ENCODE peak calls at places on chromosomes 5 and 9, in six cellular contexts. V, Q, Z, A, K and P are unnamed samples.

GRCh38 chr5:56698463-56699381 is 116.6 kb upstream of the MAP3K1 start:
- DNase-seq in K (no peak), V (no peak), A (no peak), Q (no peak), Z (no peak), P (no peak)

GRCh38 chr5:119036101-119036762 is 34.7 kb upstream of the DMXL1 start:
- DNase-seq in A (peak; percentile 65), V (no peak), Q (peak; percentile 65), Z (no peak), K (peak; percentile 31), P (peak; percentile 19)

GRCh38 chr5:114695292-114695904 is 333.5 kb downstream of the KCNN2 start:
- DNase-seq in Z (no peak), Q (no peak), K (no peak), A (no peak), V (no peak), P (no peak)

GRCh38 chr5:885529-885928 is 7.1 kb downstream of the BRD9 start:
- DNase-seq in K (no peak), Z (peak; percentile 90), V (no peak), A (no peak), Q (no peak), P (no peak)

GRCh38 chr5:140567136-140567818 is 2.6 kb downstream of the SLC35A4 start:
- DNase-seq in Q (no peak), A (no peak), K (no peak), Z (no peak), V (no peak), P (no peak)

GRCh38 chr9:122777935-122778671 is 10.6 kb upstream of the OR5C1 start:
- DNase-seq in V (no peak), Z (no peak), A (no peak), K (peak; percentile 12), Q (peak; percentile 34), P (no peak)

GRCh38 chr5:138469540-138470321 is 4.5 kb downstream of the EGR1 start:
- DNase-seq in V (peak; percentile 39), K (peak; percentile 84), Z (peak; percentile 52), A (peak; percentile 88), Q (no peak), P (peak; percentile 56)

GRCh38 chr9:85536076-85536475 is 205.7 kb downstream of the AGTPBP1 start:
- DNase-seq in K (peak; percentile 44), A (no peak), Q (no peak), Z (no peak), V (no peak), P (peak; percentile 77)

GRCh38 chr5:132059043-132059695 is 1.3 kb upstream of the IL3 start:
- DNase-seq in Q (no peak), Z (no peak), A (no peak), K (no peak), V (no peak), P (no peak)

GRCh38 chr5:999724-1000123 is 8.9 kb upstream of the NKD2 start:
- DNase-seq in Z (no peak), K (no peak), A (no peak), V (no peak), Q (no peak), P (no peak)

GRCh38 chr5:114099161-114099560 is 262.7 kb upstream of the KCNN2 start:
- DNase-seq in Z (no peak), V (no peak), A (no peak), K (no peak), Q (no peak), P (no peak)

GRCh38 chr5:160938532-160938931 is 86.5 kb upstream of the ATP10B start:
- DNase-seq in Z (no peak), K (no peak), A (no peak), V (no peak), Q (peak; percentile 50), P (peak; percentile 93)

GRCh38 chr9:33146298-33146697 is 20.8 kb downstream of the B4GALT1 start:
- DNase-seq in A (no peak), K (no peak), Z (no peak), V (no peak), Q (no peak), P (no peak)

GRCh38 chr5:126271141-126271540 is 152.1 kb upstream of the GRAMD2B start:
- DNase-seq in A (no peak), Z (no peak), Q (no peak), V (no peak), K (no peak), P (no peak)

GRCh38 chr9:135474915-135475314 is 4.7 kb upstream of the PPP1R26 start:
- DNase-seq in Z (peak; percentile 77), A (peak; percentile 19), Q (no peak), K (no peak), V (no peak), P (no peak)
- TF ChIP-seq CTCF in Z (peak; percentile 80), A (peak; percentile 82), Q (peak; percentile 67), K (peak; percentile 53), V (no peak), P (peak; percentile 70)

DNA sequence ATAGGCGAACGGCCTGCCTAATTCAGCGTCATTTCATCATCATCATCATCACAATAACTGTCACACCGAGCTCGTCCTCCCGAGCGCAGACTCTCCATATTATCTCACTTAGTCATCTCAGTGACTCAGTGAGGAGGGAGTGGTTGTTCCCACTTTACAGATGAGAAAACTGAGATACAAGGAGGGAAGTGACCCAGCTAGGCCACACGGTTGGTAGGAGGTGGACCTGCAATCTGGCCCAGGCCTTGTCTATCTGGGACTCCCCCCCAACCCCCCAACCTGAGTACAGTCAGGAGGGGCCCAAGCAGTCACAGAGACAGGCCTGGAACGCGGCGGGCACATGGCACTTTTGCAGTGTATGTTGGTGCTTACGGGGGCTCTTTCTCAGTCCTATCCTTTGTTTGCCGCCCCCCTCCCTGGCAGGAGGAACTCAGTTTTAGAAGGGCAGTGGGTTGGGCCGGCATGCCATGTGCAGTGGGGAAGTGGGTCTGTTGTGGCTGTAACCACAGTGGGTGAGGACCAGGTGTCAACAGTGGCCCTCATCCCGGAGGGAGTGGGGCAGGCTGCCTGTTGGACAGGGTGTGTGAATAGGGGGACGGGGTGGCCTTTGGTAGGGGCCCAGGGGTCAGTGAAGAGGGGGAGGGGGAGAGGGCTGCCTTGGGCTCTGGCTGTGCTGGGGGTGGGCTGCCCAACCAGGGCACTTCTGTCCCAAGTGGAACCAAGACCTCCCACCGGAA is 1.7 kb upstream of the RXRA start:
- DNase-seq in K (no peak), Q (no peak), Z (no peak), A (no peak), V (peak; percentile 25), P (no peak)
- H3K4me3 ChIP-seq in K (peak overlapping the region; percentile 72), Q (no peak overlapping the region), Z (no peak overlapping the region), A (peak overlapping the region; percentile 80), V (peak overlapping the region; percentile 78), P (no peak overlapping the region)

GRCh38 chr9:101635473-101635872 is 40.7 kb upstream of the PPP3R2 start:
- DNase-seq in Q (no peak), V (no peak), K (no peak), Z (no peak), A (no peak), P (no peak)
- TF ChIP-seq CTCF in Q (no peak), V (no peak), K (no peak), Z (no peak), A (peak; percentile 8), P (no peak)

DNA sequence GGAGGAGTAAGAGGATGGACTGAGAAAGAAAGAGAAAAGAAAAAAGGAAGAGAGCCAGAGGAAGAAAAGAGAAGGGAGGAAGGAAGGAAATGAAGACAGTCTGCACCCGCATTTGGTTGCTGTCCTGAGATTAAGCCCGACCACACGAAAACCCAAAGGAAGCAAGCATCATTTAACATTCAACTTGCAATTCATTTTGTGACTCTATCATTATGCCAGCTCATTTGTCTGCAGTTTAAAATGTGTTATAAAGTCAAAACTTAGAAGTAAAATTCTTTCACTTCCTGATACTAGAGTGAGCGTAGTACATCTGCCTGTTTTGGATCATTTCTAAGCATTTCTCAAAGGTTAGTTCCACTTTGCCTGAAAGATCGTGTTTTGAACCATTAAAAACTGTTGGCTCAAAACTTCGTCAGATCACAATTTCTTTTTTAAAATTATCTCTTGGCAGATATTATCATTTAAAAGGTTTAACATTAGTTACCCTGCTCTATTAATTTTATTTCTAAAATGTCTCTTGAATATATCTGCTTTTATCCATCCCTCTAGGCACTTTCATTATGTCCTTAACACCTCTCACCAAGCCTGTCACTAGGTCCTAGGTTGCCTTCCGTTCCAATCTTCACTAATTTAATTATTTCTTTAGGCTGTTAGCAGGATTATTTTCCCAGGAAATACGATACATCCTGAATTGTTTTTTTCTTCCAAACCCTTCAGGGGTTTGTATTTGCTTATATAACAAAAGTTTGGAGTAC is 240.9 kb downstream of the TLE4 start:
- DNase-seq in A (no peak), K (no peak), Q (no peak), V (no peak), Z (no peak), P (no peak)
- H3K4me3 ChIP-seq in A (no peak overlapping the region), K (no peak overlapping the region), Q (no peak overlapping the region), V (peak overlapping the region; percentile 24), Z (no peak overlapping the region), P (no peak overlapping the region)

DNA sequence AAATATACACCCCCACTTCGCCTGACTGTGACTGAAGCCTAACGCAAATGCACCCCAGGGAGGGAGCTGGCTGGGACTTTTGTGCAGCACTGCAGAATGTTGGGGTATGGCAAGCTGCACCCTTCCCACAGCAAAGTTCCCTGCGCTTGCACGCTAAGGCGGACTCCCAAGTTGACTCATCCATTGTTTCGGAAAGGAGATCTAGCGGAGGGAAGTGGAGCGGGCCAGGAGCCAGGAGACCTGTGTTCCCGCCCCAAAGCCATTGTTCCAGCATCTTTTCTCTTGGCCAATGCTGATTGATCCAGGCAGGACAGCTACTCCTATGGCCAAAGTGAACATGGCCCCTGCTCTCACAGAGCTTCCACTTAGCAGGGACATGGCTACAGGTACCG is 202.9 kb downstream of the AOPEP start:
- DNase-seq in A (no peak), Q (no peak), V (peak; percentile 44), K (no peak), Z (no peak), P (no peak)
- TF ChIP-seq CTCF in A (no peak), Q (no peak), V (no peak), K (no peak), Z (no peak), P (no peak)

DNA sequence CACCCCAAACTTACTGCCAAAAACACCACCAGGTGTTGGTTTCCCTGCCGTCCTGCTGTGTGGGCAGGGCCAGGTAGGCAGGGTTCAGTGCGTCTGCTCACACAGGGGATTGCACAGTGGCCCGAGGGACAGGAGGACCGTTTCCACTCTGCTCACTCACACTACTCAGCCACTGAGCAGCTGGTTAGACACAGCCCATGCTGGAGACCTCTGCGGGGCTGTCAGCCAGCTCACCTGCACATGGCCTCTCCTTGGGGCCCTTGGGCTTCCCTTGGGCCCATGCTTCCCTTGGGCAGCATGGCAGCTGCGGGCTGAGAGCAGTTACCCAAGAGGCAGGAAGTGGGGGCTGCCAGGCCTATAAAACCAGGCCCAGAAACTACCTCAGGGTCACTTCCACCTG is 79.0 kb downstream of the SYK start:
- DNase-seq in A (no peak), Z (no peak), V (no peak), K (no peak), Q (no peak), P (no peak)
- H3K4me3 ChIP-seq in A (no peak overlapping the region), Z (no peak overlapping the region), V (no peak overlapping the region), K (no peak overlapping the region), Q (no peak overlapping the region), P (no peak overlapping the region)

GRCh38 chr9:96442491-96442890 is 7.5 kb upstream of the HABP4 start:
- DNase-seq in Z (no peak), Q (no peak), K (no peak), V (no peak), A (no peak), P (no peak)
- TF ChIP-seq CTCF in Z (no peak), Q (no peak), K (no peak), V (no peak), A (peak; percentile 18), P (no peak)

DNA sequence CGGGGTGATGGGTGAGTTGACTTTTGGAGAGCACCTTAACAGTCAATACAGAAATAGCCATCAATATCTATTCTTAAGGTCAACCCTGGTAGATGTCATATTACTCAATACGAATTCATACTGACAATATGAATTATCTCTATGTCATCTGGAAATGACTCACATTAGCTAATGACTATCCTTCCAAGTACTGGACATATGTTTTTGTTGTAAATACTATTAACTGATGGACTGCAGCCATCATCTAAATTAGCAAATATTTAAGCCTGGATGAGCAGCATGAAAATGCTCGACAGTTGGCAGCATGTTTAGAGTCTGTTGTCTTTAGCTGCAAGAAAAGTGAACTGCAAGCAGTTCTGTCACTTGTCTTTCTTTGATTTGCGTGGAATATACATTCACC is 19.6 kb upstream of the ISOC1 start:
- DNase-seq in Z (peak; percentile 49), Q (no peak), V (no peak), K (no peak), A (no peak), P (no peak)
- H3K4me3 ChIP-seq in Z (no peak overlapping the region), Q (no peak overlapping the region), V (no peak overlapping the region), K (no peak overlapping the region), A (no peak overlapping the region), P (no peak overlapping the region)